ENCODE peak calls at places on chromosomes 16 and 17, in four cellular contexts. One of them, this sample, is unnamed.

GRCh38 chr17:66508896-66509843 is 206.8 kb downstream of the PRKCA start:
- DNase-seq in midbrain: no peak
- DNase-seq in neural progenitor cell: no peak
- DNase-seq in caudate nucleus: no peak
- DNase-seq in this sample: no peak

GRCh38 chr16:70712942-70713341 is 27.1 kb upstream of the MTSS2 start:
- DNase-seq in midbrain: peak
- DNase-seq in neural progenitor cell: no peak
- DNase-seq in caudate nucleus: no peak
- DNase-seq in this sample: no peak

GRCh38 chr16:49489686-49490320 is 116.2 kb downstream of the C16orf78 start:
- DNase-seq in midbrain: no peak
- DNase-seq in neural progenitor cell: no peak
- DNase-seq in caudate nucleus: no peak
- DNase-seq in this sample: no peak

GRCh38 chr17:49592263-49592662 is 16.6 kb downstream of the NXPH3 start:
- DNase-seq in midbrain: no peak
- DNase-seq in neural progenitor cell: no peak
- DNase-seq in caudate nucleus: no peak
- DNase-seq in this sample: no peak

GRCh38 chr16:13186813-13187212 is 285.4 kb downstream of the SHISA9 start:
- DNase-seq in midbrain: no peak
- DNase-seq in neural progenitor cell: peak
- DNase-seq in caudate nucleus: no peak
- DNase-seq in this sample: no peak

GRCh38 chr17:7684856-7685532 is 2.3 kb downstream of the TP53 start:
- DNase-seq in midbrain: no peak
- DNase-seq in neural progenitor cell: no peak
- DNase-seq in caudate nucleus: no peak
- DNase-seq in this sample: peak

GRCh38 chr16:86126891-86127290 is 227.9 kb downstream of the IRF8 start:
- DNase-seq in midbrain: no peak
- DNase-seq in neural progenitor cell: no peak
- DNase-seq in caudate nucleus: no peak
- DNase-seq in this sample: no peak

GRCh38 chr16:22007159-22007508 is 777 bp upstream of the MOSMO start:
- DNase-seq in midbrain: no peak
- DNase-seq in neural progenitor cell: no peak
- DNase-seq in caudate nucleus: no peak
- DNase-seq in this sample: no peak

GRCh38 chr17:12744298-12744697 is 45.0 kb upstream of the ARHGAP44 start:
- DNase-seq in midbrain: no peak
- DNase-seq in neural progenitor cell: no peak
- DNase-seq in caudate nucleus: no peak
- DNase-seq in this sample: no peak

GRCh38 chr16:68893710-68894705 is 50.7 kb downstream of the TANGO6 start:
- DNase-seq in midbrain: no peak
- DNase-seq in neural progenitor cell: peak
- DNase-seq in caudate nucleus: no peak
- DNase-seq in this sample: peak

GRCh38 chr17:8941520-8941919 is 24.0 kb downstream of the PIK3R5 start:
- DNase-seq in midbrain: no peak
- DNase-seq in neural progenitor cell: no peak
- DNase-seq in caudate nucleus: no peak
- DNase-seq in this sample: no peak

GRCh38 chr17:11279776-11280344 is 38.8 kb downstream of the SHISA6 start:
- DNase-seq in midbrain: no peak
- DNase-seq in neural progenitor cell: no peak
- DNase-seq in caudate nucleus: no peak
- DNase-seq in this sample: no peak

GRCh38 chr17:62187681-62188080 is 122.6 kb upstream of the MED13 start:
- DNase-seq in midbrain: no peak
- DNase-seq in neural progenitor cell: no peak
- DNase-seq in caudate nucleus: no peak
- DNase-seq in this sample: no peak

GRCh38 chr17:1577657-1578428 is 15.3 kb upstream of the PITPNA start:
- DNase-seq in midbrain: no peak
- DNase-seq in neural progenitor cell: no peak
- DNase-seq in caudate nucleus: no peak
- DNase-seq in this sample: no peak

GRCh38 chr16:28317040-28317880 is 24.9 kb downstream of the SBK1 start:
- DNase-seq in midbrain: peak
- DNase-seq in neural progenitor cell: peak
- DNase-seq in caudate nucleus: no peak
- DNase-seq in this sample: peak

GRCh38 chr17:46910179-46910927 is 12.6 kb upstream of the GOSR2 start:
- DNase-seq in midbrain: no peak
- DNase-seq in neural progenitor cell: no peak
- DNase-seq in caudate nucleus: no peak
- DNase-seq in this sample: no peak

GRCh38 chr17:38879878-38880727 is 10.2 kb downstream of the LASP1 start:
- DNase-seq in midbrain: no peak
- DNase-seq in neural progenitor cell: peak
- DNase-seq in caudate nucleus: no peak
- DNase-seq in this sample: no peak

GRCh38 chr17:77423589-77424451 is 283.1 kb downstream of the SEC14L1 start:
- DNase-seq in midbrain: peak
- DNase-seq in neural progenitor cell: no peak
- DNase-seq in caudate nucleus: no peak
- DNase-seq in this sample: no peak

GRCh38 chr16:87806246-87806607 is 40.4 kb upstream of the KLHDC4 start:
- DNase-seq in midbrain: no peak
- DNase-seq in neural progenitor cell: no peak
- DNase-seq in caudate nucleus: no peak
- DNase-seq in this sample: no peak

GRCh38 chr16:53945996-53946395 is 242.0 kb downstream of the FTO start:
- DNase-seq in midbrain: peak
- DNase-seq in neural progenitor cell: peak
- DNase-seq in caudate nucleus: no peak
- DNase-seq in this sample: peak

GRCh38 chr17:51270675-51271074 is 10.3 kb downstream of the UTP18 start:
- DNase-seq in midbrain: no peak
- DNase-seq in neural progenitor cell: no peak
- DNase-seq in caudate nucleus: no peak
- DNase-seq in this sample: no peak